ENCODE peak calls at places on chromosomes 2 and 18, in four cellular contexts. F, M, V and Z are unnamed samples.

GRCh38 chr2:10792001-10792400 is 20.6 kb downstream of the PDIA6 start:
- DNase-seq in V (no peak), F (no peak), M (no peak), Z (no peak)

GRCh38 chr2:82790277-82791021 is 1668.6 kb downstream of the SUCLG1 start:
- DNase-seq in V (no peak), F (no peak), M (peak; percentile 8), Z (no peak)

GRCh38 chr2:25252291-25253152 is 84.1 kb upstream of the POMC start:
- DNase-seq in M (no peak), F (no peak), V (peak; percentile 42), Z (peak; percentile 62)

GRCh38 chr2:24828641-24829040 is 35.4 kb downstream of the CENPO start:
- DNase-seq in F (no peak), M (no peak), V (no peak), Z (no peak)

GRCh38 chr2:109339519-109339991 is 210.6 kb downstream of the SH3RF3 start:
- DNase-seq in F (no peak), V (no peak), M (no peak), Z (no peak)

GRCh38 chr2:85802337-85803103 is 48.7 kb downstream of the ATOH8 start:
- DNase-seq in V (no peak), F (no peak), M (no peak), Z (no peak)

GRCh38 chr18:9863282-9863681 is 22.5 kb upstream of the TXNDC2 start:
- DNase-seq in M (no peak), V (no peak), F (no peak), Z (no peak)

GRCh38 chr2:98738304-98738703 is 7.4 kb upstream of the MGAT4A start:
- DNase-seq in M (no peak), V (no peak), F (no peak), Z (no peak)

GRCh38 chr2:199704358-199705238 is 146.4 kb downstream of the FTCDNL1 start:
- DNase-seq in V (peak; percentile 2), F (no peak), M (peak; percentile 53), Z (peak; percentile 32)

GRCh38 chr2:74530239-74531161 is 767 bp downstream of the HTRA2 start:
- DNase-seq in V (peak; percentile 45), M (no peak), F (no peak), Z (no peak)